ENCODE peak calls at places on chromosomes 7 and 10, in five cellular contexts. One of them, this sample, is unnamed.

GRCh38 chr7:15368653-15369052 is 193.2 kb downstream of the AGMO start:
- DNase-seq in heart left ventricle: no peak
- DNase-seq in Calu3: no peak
- DNase-seq in GM12865: no peak
- DNase-seq in epithelial cell of esophagus: no peak
- DNase-seq in this sample: no peak

GRCh38 chr10:1363466-1364121 is 307.4 kb downstream of the WDR37 start:
- DNase-seq in epithelial cell of esophagus: no peak
- DNase-seq in Calu3: no peak
- DNase-seq in heart left ventricle: no peak
- DNase-seq in GM12865: no peak
- DNase-seq in this sample: no peak

GRCh38 chr7:86301301-86301700 is 342.4 kb upstream of the GRM3 start:
- DNase-seq in Calu3: no peak
- DNase-seq in GM12865: no peak
- DNase-seq in epithelial cell of esophagus: no peak
- DNase-seq in heart left ventricle: no peak
- DNase-seq in this sample: no peak

GRCh38 chr7:128150223-128150622 is 90.9 kb upstream of the LEP start:
- DNase-seq in GM12865: no peak
- DNase-seq in Calu3: no peak
- DNase-seq in epithelial cell of esophagus: no peak
- DNase-seq in heart left ventricle: no peak
- DNase-seq in this sample: no peak

GRCh38 chr10:11113156-11113555 is 95.5 kb downstream of the CELF2 start:
- DNase-seq in epithelial cell of esophagus: no peak
- DNase-seq in heart left ventricle: no peak
- DNase-seq in GM12865: peak
- DNase-seq in Calu3: no peak
- DNase-seq in this sample: no peak

GRCh38 chr7:27606270-27607209 is 56.1 kb downstream of the HIBADH start:
- DNase-seq in GM12865: no peak
- DNase-seq in heart left ventricle: no peak
- DNase-seq in Calu3: no peak
- DNase-seq in epithelial cell of esophagus: peak
- DNase-seq in this sample: no peak

GRCh38 chr10:86648706-86649426 is 5.5 kb upstream of the OPN4 start:
- DNase-seq in GM12865: peak
- DNase-seq in Calu3: no peak
- DNase-seq in heart left ventricle: peak
- DNase-seq in epithelial cell of esophagus: peak
- DNase-seq in this sample: no peak

GRCh38 chr10:120578890-120579289 is 121.9 kb downstream of the PLPP4 start:
- DNase-seq in heart left ventricle: no peak
- DNase-seq in GM12865: no peak
- DNase-seq in Calu3: no peak
- DNase-seq in epithelial cell of esophagus: no peak
- DNase-seq in this sample: no peak

GRCh38 chr7:29649876-29650275 is 86.2 kb downstream of the PRR15 start:
- DNase-seq in Calu3: no peak
- DNase-seq in heart left ventricle: no peak
- DNase-seq in GM12865: no peak
- DNase-seq in epithelial cell of esophagus: no peak
- DNase-seq in this sample: no peak

GRCh38 chr10:69640196-69640980 is 10.3 kb downstream of the FAM241B start:
- DNase-seq in heart left ventricle: no peak
- DNase-seq in epithelial cell of esophagus: peak
- DNase-seq in GM12865: no peak
- DNase-seq in Calu3: no peak
- DNase-seq in this sample: no peak

GRCh38 chr10:71761105-71761511 is 12.2 kb downstream of the VSIR start:
- DNase-seq in GM12865: no peak
- DNase-seq in epithelial cell of esophagus: peak
- DNase-seq in heart left ventricle: no peak
- DNase-seq in Calu3: no peak
- DNase-seq in this sample: no peak

GRCh38 chr10:127040756-127041155 is 135.5 kb downstream of the DOCK1 start:
- DNase-seq in heart left ventricle: no peak
- DNase-seq in epithelial cell of esophagus: peak
- DNase-seq in GM12865: no peak
- DNase-seq in Calu3: no peak
- DNase-seq in this sample: no peak

GRCh38 chr7:55439627-55440026 is 74.5 kb downstream of the LANCL2 start:
- DNase-seq in epithelial cell of esophagus: peak
- DNase-seq in GM12865: no peak
- DNase-seq in Calu3: no peak
- DNase-seq in heart left ventricle: no peak
- DNase-seq in this sample: no peak

GRCh38 chr7:5699951-5700384 is 81.5 kb downstream of the RNF216 start:
- DNase-seq in heart left ventricle: no peak
- DNase-seq in GM12865: peak
- DNase-seq in epithelial cell of esophagus: no peak
- DNase-seq in Calu3: no peak
- DNase-seq in this sample: no peak

GRCh38 chr10:84296071-84296981 is 32.1 kb upstream of the CCSER2 start:
- DNase-seq in Calu3: no peak
- DNase-seq in epithelial cell of esophagus: no peak
- DNase-seq in heart left ventricle: peak
- DNase-seq in GM12865: no peak
- DNase-seq in this sample: no peak

GRCh38 chr7:137296551-137296950 is 47.0 kb downstream of the PTN start:
- DNase-seq in Calu3: no peak
- DNase-seq in epithelial cell of esophagus: no peak
- DNase-seq in heart left ventricle: no peak
- DNase-seq in GM12865: no peak
- DNase-seq in this sample: no peak

GRCh38 chr7:133039614-133040013 is 42.3 kb downstream of the CHCHD3 start:
- DNase-seq in Calu3: no peak
- DNase-seq in epithelial cell of esophagus: no peak
- DNase-seq in GM12865: no peak
- DNase-seq in heart left ventricle: no peak
- DNase-seq in this sample: no peak

GRCh38 chr10:84375011-84375410 is 46.6 kb downstream of the CCSER2 start:
- DNase-seq in heart left ventricle: no peak
- DNase-seq in GM12865: peak
- DNase-seq in epithelial cell of esophagus: peak
- DNase-seq in Calu3: peak
- DNase-seq in this sample: no peak

GRCh38 chr7:30162622-30163124 is 27.9 kb downstream of the MTURN start:
- DNase-seq in Calu3: no peak
- DNase-seq in heart left ventricle: no peak
- DNase-seq in epithelial cell of esophagus: peak
- DNase-seq in GM12865: peak
- DNase-seq in this sample: no peak

GRCh38 chr7:112286294-112287086 is 80.0 kb downstream of the ZNF277 start:
- DNase-seq in GM12865: peak
- DNase-seq in epithelial cell of esophagus: no peak
- DNase-seq in Calu3: no peak
- DNase-seq in heart left ventricle: no peak
- DNase-seq in this sample: peak

GRCh38 chr7:129122751-129123516 is 21.6 kb upstream of the TSPAN33 start:
- DNase-seq in Calu3: no peak
- DNase-seq in epithelial cell of esophagus: no peak
- DNase-seq in GM12865: peak
- DNase-seq in heart left ventricle: no peak
- DNase-seq in this sample: no peak

GRCh38 chr10:124450010-124450782 is at the start of gene NKX1-2:
- DNase-seq in GM12865: no peak
- DNase-seq in heart left ventricle: no peak
- DNase-seq in epithelial cell of esophagus: no peak
- DNase-seq in Calu3: no peak
- DNase-seq in this sample: peak

GRCh38 chr10:50512743-50513416 is 110.9 kb downstream of the SGMS1 start:
- DNase-seq in GM12865: peak
- DNase-seq in heart left ventricle: no peak
- DNase-seq in Calu3: no peak
- DNase-seq in epithelial cell of esophagus: no peak
- DNase-seq in this sample: no peak

GRCh38 chr7:101410743-101411476 is 48.2 kb downstream of the COL26A1 start:
- DNase-seq in Calu3: peak
- DNase-seq in epithelial cell of esophagus: no peak
- DNase-seq in heart left ventricle: peak
- DNase-seq in GM12865: peak
- DNase-seq in this sample: peak

GRCh38 chr10:59003203-59003602 is 173.2 kb upstream of the PHYHIPL start:
- DNase-seq in Calu3: no peak
- DNase-seq in GM12865: no peak
- DNase-seq in heart left ventricle: no peak
- DNase-seq in epithelial cell of esophagus: no peak
- DNase-seq in this sample: no peak

GRCh38 chr10:60942604-60943269 is 1.2 kb downstream of the RHOBTB1 start:
- DNase-seq in epithelial cell of esophagus: peak
- DNase-seq in GM12865: peak
- DNase-seq in Calu3: peak
- DNase-seq in heart left ventricle: peak
- DNase-seq in this sample: no peak

GRCh38 chr10:35896011-35896410 is 253.9 kb upstream of the FZD8 start:
- DNase-seq in GM12865: no peak
- DNase-seq in Calu3: no peak
- DNase-seq in epithelial cell of esophagus: peak
- DNase-seq in heart left ventricle: no peak
- DNase-seq in this sample: no peak

GRCh38 chr7:4613855-4614548 is 68.1 kb upstream of the FOXK1 start:
- DNase-seq in epithelial cell of esophagus: peak
- DNase-seq in GM12865: no peak
- DNase-seq in Calu3: no peak
- DNase-seq in heart left ventricle: no peak
- DNase-seq in this sample: no peak

GRCh38 chr7:119783799-119784198 is 489.2 kb upstream of the KCND2 start:
- DNase-seq in heart left ventricle: peak
- DNase-seq in Calu3: no peak
- DNase-seq in GM12865: no peak
- DNase-seq in epithelial cell of esophagus: peak
- DNase-seq in this sample: no peak

GRCh38 chr10:14665304-14665703 is 109.4 kb downstream of the FAM107B start:
- DNase-seq in epithelial cell of esophagus: peak
- DNase-seq in Calu3: no peak
- DNase-seq in GM12865: peak
- DNase-seq in heart left ventricle: no peak
- DNase-seq in this sample: no peak

GRCh38 chr10:77409697-77410471 is 227.7 kb downstream of the KCNMA1 start:
- DNase-seq in Calu3: peak
- DNase-seq in epithelial cell of esophagus: peak
- DNase-seq in heart left ventricle: no peak
- DNase-seq in GM12865: no peak
- DNase-seq in this sample: no peak

GRCh38 chr7:10225265-10225664 is 748.4 kb upstream of the PHF14 start:
- DNase-seq in GM12865: no peak
- DNase-seq in heart left ventricle: no peak
- DNase-seq in Calu3: no peak
- DNase-seq in epithelial cell of esophagus: no peak
- DNase-seq in this sample: no peak

GRCh38 chr7:20331231-20331880 is 656 bp downstream of the ITGB8 start:
- DNase-seq in GM12865: peak
- DNase-seq in Calu3: no peak
- DNase-seq in heart left ventricle: peak
- DNase-seq in epithelial cell of esophagus: peak
- DNase-seq in this sample: peak

GRCh38 chr7:111682576-111683372 is 120.5 kb upstream of the IMMP2L start:
- DNase-seq in heart left ventricle: no peak
- DNase-seq in Calu3: no peak
- DNase-seq in GM12865: no peak
- DNase-seq in epithelial cell of esophagus: no peak
- DNase-seq in this sample: no peak

GRCh38 chr7:23357190-23358093 is 58.3 kb downstream of the MALSU1 start:
- DNase-seq in Calu3: no peak
- DNase-seq in heart left ventricle: no peak
- DNase-seq in GM12865: peak
- DNase-seq in epithelial cell of esophagus: peak
- DNase-seq in this sample: no peak
- TF ChIP-seq CTCF in Calu3: peak
- TF ChIP-seq CTCF in heart left ventricle: no peak
- TF ChIP-seq CTCF in GM12865: peak
- TF ChIP-seq CTCF in epithelial cell of esophagus: peak
- TF ChIP-seq CTCF in this sample: peak

DNA sequence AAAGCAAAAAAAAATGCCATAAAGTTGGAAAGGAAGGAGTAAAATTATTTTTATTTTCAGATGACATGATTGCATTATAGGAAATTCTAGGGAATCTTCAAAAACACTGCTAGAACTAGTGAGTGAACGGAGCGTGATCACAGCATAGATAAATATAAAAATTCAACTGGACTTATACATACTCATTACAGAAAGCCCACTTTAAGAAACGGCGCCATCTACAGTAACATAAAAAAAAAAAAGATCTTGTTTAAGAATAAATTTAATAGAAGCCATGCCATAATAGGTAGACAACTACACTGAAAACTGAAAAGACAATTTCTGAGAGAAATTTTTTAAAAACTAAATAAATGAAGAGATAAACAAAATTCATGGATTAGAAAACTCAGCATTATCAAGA is 623.1 kb upstream of the MGMT start:
- DNase-seq in epithelial cell of esophagus: no peak
- DNase-seq in heart left ventricle: no peak
- DNase-seq in Calu3: no peak
- DNase-seq in GM12865: no peak
- DNase-seq in this sample: no peak
- TF ChIP-seq CTCF in epithelial cell of esophagus: no peak
- TF ChIP-seq CTCF in heart left ventricle: no peak
- TF ChIP-seq CTCF in Calu3: no peak
- TF ChIP-seq CTCF in GM12865: no peak
- TF ChIP-seq CTCF in this sample: no peak

DNA sequence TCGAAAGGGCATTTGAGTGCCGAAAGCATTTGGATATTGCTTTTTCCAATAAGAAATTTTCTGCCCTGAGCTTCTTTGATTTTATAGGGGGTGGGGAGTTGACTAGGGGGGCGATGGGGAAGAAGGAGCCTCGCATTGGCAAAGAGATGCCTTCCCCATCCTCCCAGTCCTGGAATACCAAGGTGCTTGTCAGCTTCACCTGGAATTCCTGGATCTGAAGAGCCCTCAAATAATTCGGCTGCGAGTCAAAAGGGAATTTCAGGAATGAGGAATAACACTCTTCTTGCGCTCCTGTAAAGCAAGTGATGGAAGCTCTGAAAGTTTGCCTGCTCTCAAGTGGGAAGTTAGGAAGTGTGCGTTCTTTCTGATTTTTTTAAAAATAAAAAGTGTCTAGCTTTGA is 7.3 kb downstream of the NXPH1 start:
- DNase-seq in GM12865: no peak
- DNase-seq in heart left ventricle: no peak
- DNase-seq in Calu3: no peak
- DNase-seq in epithelial cell of esophagus: no peak
- DNase-seq in this sample: no peak
- TF ChIP-seq CTCF in GM12865: no peak
- TF ChIP-seq CTCF in heart left ventricle: no peak
- TF ChIP-seq CTCF in Calu3: no peak
- TF ChIP-seq CTCF in epithelial cell of esophagus: no peak
- TF ChIP-seq CTCF in this sample: no peak

GRCh38 chr7:7969306-7970112 is 913 bp downstream of the GLCCI1 start:
- DNase-seq in GM12865: peak
- DNase-seq in epithelial cell of esophagus: peak
- DNase-seq in Calu3: peak
- DNase-seq in heart left ventricle: peak
- DNase-seq in this sample: peak
- TF ChIP-seq CTCF in GM12865: no peak
- TF ChIP-seq CTCF in epithelial cell of esophagus: no peak
- TF ChIP-seq CTCF in Calu3: no peak
- TF ChIP-seq CTCF in heart left ventricle: no peak
- TF ChIP-seq CTCF in this sample: no peak

GRCh38 chr10:13299437-13300287 is at the start of gene PHYH:
- DNase-seq in heart left ventricle: peak
- DNase-seq in Calu3: peak
- DNase-seq in GM12865: peak
- DNase-seq in epithelial cell of esophagus: peak
- DNase-seq in this sample: peak
- TF ChIP-seq CTCF in heart left ventricle: no peak
- TF ChIP-seq CTCF in Calu3: no peak
- TF ChIP-seq CTCF in GM12865: no peak
- TF ChIP-seq CTCF in epithelial cell of esophagus: no peak
- TF ChIP-seq CTCF in this sample: no peak

This sample was measured in glutamatergic neuron.